ENCODE peak calls at places on chromosomes 3 and 15, in five cellular contexts. Z is T-helper 2 cell treated with Interferon-gamma antibody and Interleukin-4, amounts not matched to agents 5 μg/mL and 100 μg/mL, for 36 hours; M is cardiac muscle cell; B is ELF-1; L is NCI-H2171. R is an unnamed sample.

GRCh38 chr15:38648116-38648843 is 83.7 kb upstream of the RASGRP1 start:
- DNase-seq in Z (no peak), M (peak), L (no peak), B (no peak), R (no peak)

GRCh38 chr15:55618396-55618795 is 30.3 kb upstream of the PYGO1 start:
- DNase-seq in M (no peak), B (no peak), L (no peak), Z (no peak), R (no peak)

GRCh38 chr15:56052389-56053045 is 59.1 kb upstream of the NEDD4 start:
- DNase-seq in M (peak), Z (no peak), L (peak), B (peak), R (no peak)

GRCh38 chr3:42009456-42009855 is 47.6 kb upstream of the ULK4 start:
- DNase-seq in M (peak), B (no peak), L (no peak), Z (no peak), R (no peak)

GRCh38 chr15:65931221-65931620 is 61.9 kb downstream of the RAB11A start:
- DNase-seq in M (no peak), B (no peak), L (no peak), Z (no peak), R (no peak)

GRCh38 chr3:38966956-38967795 is 84.6 kb downstream of the SCN11A start:
- DNase-seq in B (no peak), L (no peak), Z (no peak), M (no peak), R (no peak)

GRCh38 chr3:141045008-141045641 is 6.0 kb upstream of the SPSB4 start:
- DNase-seq in B (no peak), Z (no peak), M (no peak), L (no peak), R (no peak)

GRCh38 chr3:150421799-150422548 is 13.9 kb downstream of the TSC22D2 start:
- DNase-seq in B (no peak), M (peak), L (no peak), Z (no peak), R (no peak)

GRCh38 chr3:105868450-105868744 is 415 bp downstream of the CBLB start:
- DNase-seq in B (peak), L (no peak), M (peak), Z (no peak), R (peak)

R was measured in endothelial cell.